ENCODE peak calls at places on chromosome 20, in five cellular contexts. G is cardiac muscle cell; E is activated CD4-positive, alpha-beta T cell treated with anti-CD3 and anti-CD28 coated beads, Interleukin-2, amount 10 ng/mL, durations not matched to agents 7 days and 5 days; Z is M059J; L is CD4-positive, CD25-positive, alpha-beta regulatory T cell. K is an unnamed sample.

GRCh38 chr20:7723284-7723683 is 217.0 kb downstream of the HAO1 start:
- DNase-seq in G (peak), E (no peak), Z (peak), L (no peak), K (no peak)

GRCh38 chr20:41249371-41249770 is 68.2 kb downstream of the ZHX3 start:
- DNase-seq in G (peak), E (no peak), Z (peak), L (no peak), K (peak)

GRCh38 chr20:19735446-19735845 is 22.6 kb upstream of the RIN2 start:
- DNase-seq in G (peak), E (no peak), Z (peak), L (no peak), K (peak)

GRCh38 chr20:34570859-34571306 is 12.4 kb downstream of the MAP1LC3A start:
- DNase-seq in G (peak), E (no peak), Z (peak), L (no peak), K (peak)

GRCh38 chr20:13788167-13788834 is 3.5 kb downstream of the NDUFAF5 start:
- DNase-seq in G (peak), E (peak), Z (peak), L (peak), K (peak)

GRCh38 chr20:3158968-3159431 is 665 bp downstream of the FASTKD5 start:
- DNase-seq in G (peak), E (peak), Z (peak), L (no peak), K (peak)

GRCh38 chr20:34269996-34270627 is 28.9 kb downstream of the ASIP start:
- DNase-seq in G (peak), E (no peak), Z (peak), L (no peak), K (no peak)

GRCh38 chr20:17843246-17844132 is 125.1 kb downstream of the SNX5 start:
- DNase-seq in G (peak), E (peak), Z (peak), L (no peak), K (peak)

GRCh38 chr20:50321797-50322480 is 131.3 kb downstream of the CEBPB start:
- DNase-seq in G (peak), E (no peak), Z (peak), L (no peak), K (peak)

K was measured in hepatic stellate cell.